ENCODE peak calls at places on chromosomes 13 and 19, in eight cellular contexts. A, C, E, D, N, L, M and S are unnamed samples.

GRCh38 chr13:82772802-82773201 is 1109.5 kb downstream of the SLITRK1 start:
- DNase-seq in D (no peak), A (no peak), E (no peak), M (no peak), C (peak), L (no peak), N (no peak), S (peak)

GRCh38 chr19:12733369-12733896 is 1.1 kb downstream of the TRIR start:
- DNase-seq in L (no peak), A (no peak), M (no peak), C (peak), E (no peak), N (peak), D (no peak), S (peak)

GRCh38 chr13:110411316-110412105 is 104.4 kb downstream of the COL4A2 start:
- DNase-seq in M (no peak), E (no peak), N (no peak), L (no peak), C (no peak), D (no peak), A (no peak), S (no peak)

GRCh38 chr13:62931901-62932883 is 1516.5 kb upstream of the PCDH20 start:
- DNase-seq in N (no peak), M (no peak), A (no peak), L (no peak), D (no peak), E (no peak), C (no peak), S (peak)

GRCh38 chr19:13363235-13363634 is 143.0 kb downstream of the CACNA1A start:
- DNase-seq in M (no peak), D (no peak), C (no peak), N (no peak), A (no peak), E (no peak), L (no peak), S (no peak)

GRCh38 chr19:49491804-49492572 is 4.2 kb upstream of the RPS11 start:
- DNase-seq in C (no peak), D (no peak), N (no peak), A (no peak), L (no peak), M (no peak), E (no peak), S (no peak)

GRCh38 chr19:38869836-38870607 is 8.1 kb downstream of the RINL start:
- DNase-seq in N (peak), D (peak), E (peak), C (peak), L (peak), M (no peak), A (peak), S (peak)

GRCh38 chr13:29920018-29920643 is 69.7 kb upstream of the UBL3 start:
- DNase-seq in M (no peak), N (no peak), D (no peak), E (no peak), L (no peak), A (no peak), C (no peak), S (no peak)

GRCh38 chr13:102974574-102975195 is 91.5 kb downstream of the SLC10A2 start:
- DNase-seq in A (no peak), D (no peak), C (no peak), N (no peak), E (no peak), L (no peak), M (no peak), S (no peak)

GRCh38 chr13:39510296-39510695 is 92.7 kb downstream of the LHFPL6 start:
- DNase-seq in C (no peak), D (no peak), N (no peak), L (no peak), A (no peak), E (no peak), M (no peak), S (no peak)

GRCh38 chr13:107665926-107666458 is 549.3 kb downstream of the LIG4 start:
- DNase-seq in N (no peak), D (no peak), E (no peak), M (no peak), A (no peak), C (no peak), L (no peak), S (no peak)

GRCh38 chr19:17340302-17340870 is 3.0 kb downstream of the GTPBP3 start:
- DNase-seq in N (no peak), D (no peak), A (no peak), L (no peak), C (no peak), M (no peak), E (no peak), S (no peak)

GRCh38 chr19:4136680-4137088 is 12.8 kb upstream of the MAP2K2 start:
- DNase-seq in C (no peak), L (no peak), E (no peak), D (no peak), N (no peak), A (no peak), M (no peak), S (no peak)

GRCh38 chr13:72507394-72508199 is 219.8 kb downstream of the MZT1 start:
- DNase-seq in A (peak), M (no peak), C (no peak), D (no peak), E (no peak), L (no peak), N (no peak), S (peak)

GRCh38 chr13:39676315-39676876 is 20.9 kb downstream of the COG6 start:
- DNase-seq in D (no peak), M (no peak), A (peak), L (no peak), E (no peak), C (peak), N (no peak), S (peak)

GRCh38 chr19:8373867-8374813 is 10.2 kb downstream of the ANGPTL4 start:
- DNase-seq in E (peak), A (no peak), C (no peak), M (no peak), N (peak), D (no peak), L (peak), S (no peak)

GRCh38 chr13:44826586-44827350 is 162.5 kb downstream of the NUFIP1 start:
- DNase-seq in E (no peak), C (no peak), A (no peak), N (no peak), M (no peak), D (no peak), L (no peak), S (no peak)

GRCh38 chr13:44333950-44334675 is 39.5 kb upstream of the SERP2 start:
- DNase-seq in E (no peak), C (no peak), A (no peak), L (no peak), M (no peak), D (no peak), N (no peak), S (no peak)

GRCh38 chr13:35888327-35888940 is 242.7 kb downstream of the DCLK1 start:
- DNase-seq in M (no peak), E (no peak), C (peak), N (no peak), A (no peak), D (no peak), L (no peak), S (peak)

GRCh38 chr13:86907116-86907515 is 764.1 kb upstream of the SLITRK5 start:
- DNase-seq in D (no peak), A (no peak), L (no peak), C (no peak), N (no peak), E (no peak), M (no peak), S (no peak)

GRCh38 chr13:109871018-109871370 is 84.6 kb upstream of the IRS2 start:
- DNase-seq in D (no peak), N (no peak), L (no peak), A (peak), E (no peak), M (no peak), C (no peak), S (peak)

GRCh38 chr13:36157475-36157874 is 26.3 kb upstream of the DCLK1 start:
- DNase-seq in E (no peak), C (no peak), L (no peak), D (no peak), N (no peak), M (no peak), A (no peak), S (no peak)

GRCh38 chr13:90447034-90447734 is 900.3 kb upstream of the MIR17HG start:
- DNase-seq in C (no peak), D (no peak), M (no peak), N (no peak), E (no peak), A (no peak), L (no peak), S (no peak)

GRCh38 chr13:110280996-110281688 is 25.8 kb downstream of the COL4A1 start:
- DNase-seq in C (no peak), E (peak), M (no peak), N (no peak), D (no peak), A (no peak), L (no peak), S (no peak)

GRCh38 chr19:51921949-51922348 is 5.3 kb upstream of the ZNF613 start:
- DNase-seq in D (no peak), E (no peak), L (no peak), A (no peak), M (no peak), C (no peak), N (no peak), S (no peak)

GRCh38 chr19:38644719-38645118 is 2.7 kb upstream of the ACTN4 start:
- DNase-seq in N (no peak), A (no peak), M (no peak), D (no peak), C (no peak), E (no peak), L (no peak), S (no peak)

GRCh38 chr19:37979547-37980082 is 72.6 kb downstream of the SIPA1L3 start:
- DNase-seq in D (no peak), C (no peak), M (no peak), A (no peak), L (peak), N (peak), E (no peak), S (no peak)

GRCh38 chr19:18735752-18736151 is 52.3 kb downstream of the CRTC1 start:
- DNase-seq in A (no peak), C (no peak), N (peak), M (no peak), D (no peak), L (no peak), E (no peak), S (no peak)

GRCh38 chr19:43534811-43535761 is 2.1 kb downstream of the ZNF575 start:
- DNase-seq in M (peak), E (no peak), L (peak), N (peak), C (peak), A (peak), D (peak), S (peak)

GRCh38 chr19:49950956-49951526 is 9.9 kb downstream of the SIGLEC11 start:
- DNase-seq in A (no peak), C (no peak), M (no peak), N (no peak), E (no peak), D (no peak), L (no peak), S (no peak)

GRCh38 chr19:47587295-47587694 is 14.3 kb upstream of the ZNF541 start:
- DNase-seq in L (no peak), M (no peak), E (no peak), D (no peak), A (no peak), C (no peak), N (no peak), S (peak)

GRCh38 chr19:54882758-54883157 is 8.7 kb downstream of the FCAR start:
- DNase-seq in L (no peak), E (no peak), D (no peak), M (no peak), C (no peak), A (no peak), N (no peak), S (no peak)

GRCh38 chr19:36081894-36082293 is 27.2 kb downstream of the WDR62 start:
- DNase-seq in N (no peak), A (no peak), M (no peak), L (no peak), D (no peak), C (peak), E (no peak), S (no peak)

GRCh38 chr19:50975766-50976165 is 6.4 kb upstream of the KLK6 start:
- DNase-seq in D (no peak), N (peak), M (no peak), A (no peak), C (no peak), E (no peak), L (no peak), S (no peak)

GRCh38 chr13:41259875-41260501 is 3.4 kb downstream of the MTRF1 start:
- DNase-seq in N (no peak), E (no peak), M (no peak), A (no peak), D (no peak), L (no peak), C (no peak), S (no peak)

GRCh38 chr19:39196320-39196719 is 444 bp upstream of the NCCRP1 start:
- DNase-seq in M (no peak), C (no peak), E (no peak), A (no peak), N (no peak), D (no peak), L (no peak), S (no peak)

DNA sequence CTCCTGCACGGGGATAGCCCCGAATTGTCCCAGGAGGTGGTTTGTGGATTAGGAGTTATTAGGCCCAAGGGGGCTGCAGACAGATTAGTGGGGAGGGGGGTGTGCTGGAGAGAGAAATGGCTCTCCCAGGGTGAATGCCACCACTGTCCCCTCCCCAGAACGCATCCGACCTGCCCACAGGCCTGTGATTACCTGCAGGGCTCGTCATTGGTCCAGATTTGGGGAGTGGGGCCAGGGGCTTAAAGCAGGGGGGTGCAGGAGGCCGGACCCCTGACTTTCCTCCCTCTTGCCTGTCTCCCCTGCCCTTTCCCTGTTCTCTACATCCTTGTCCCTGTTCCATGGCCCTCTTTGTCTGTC is 1.2 kb downstream of the NRTN start:
- DNase-seq in M (no peak), E (no peak), A (no peak), N (no peak), C (no peak), D (no peak), L (no peak), S (no peak)
- H3K4me3 ChIP-seq in M (no peak), E (no peak), A (no peak), N (no peak), C (no peak), D (no peak), L (no peak), S (no peak)

DNA sequence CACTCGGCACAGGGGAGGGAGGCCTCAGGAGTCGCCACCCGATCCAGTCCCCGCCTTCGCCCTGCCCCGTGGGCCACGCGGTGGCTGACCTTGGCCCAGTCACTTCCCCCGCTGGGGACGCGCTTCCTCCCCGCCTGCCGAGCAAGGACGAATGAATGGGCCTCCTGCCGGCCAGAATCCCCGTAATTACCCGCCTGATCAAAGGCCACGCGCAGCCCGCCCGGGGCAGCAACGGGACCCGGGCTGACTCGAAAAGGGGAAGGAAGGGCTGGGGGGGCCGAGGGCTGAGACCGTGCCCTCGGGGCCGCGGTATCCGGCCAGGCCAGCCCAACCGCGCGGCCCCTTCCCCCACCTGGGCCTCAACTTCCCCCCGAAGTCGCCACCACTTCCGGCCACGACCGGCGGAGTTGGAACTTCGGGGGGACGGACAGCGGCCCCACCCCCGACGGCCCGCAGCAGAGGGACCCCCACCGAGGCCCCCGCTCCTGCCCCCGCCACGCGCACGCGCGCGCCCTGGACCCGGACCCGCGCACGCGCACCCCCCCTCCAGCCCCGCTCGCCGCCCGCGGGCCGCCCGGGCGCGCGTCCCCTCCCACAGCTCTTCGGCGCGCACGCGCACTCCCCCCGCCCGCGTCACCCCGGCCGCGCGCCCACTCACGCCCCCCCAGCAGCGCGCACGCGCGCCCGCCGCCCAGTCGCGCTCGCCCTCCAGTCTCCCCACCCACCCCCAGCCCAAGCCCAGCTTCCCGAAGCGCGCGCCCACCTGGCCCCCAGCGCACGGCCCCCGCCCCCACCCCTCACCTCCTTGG is 520 bp downstream of the ZNF787 start:
- DNase-seq in N (peak), C (peak), E (peak), D (peak), M (peak), L (peak), A (peak), S (peak)
- TF ChIP-seq CTCF in N (no peak), C (no peak), E (no peak), D (no peak), M (peak), L (no peak), A (peak), S (peak)

GRCh38 chr19:45682117-45682516 is 9.6 kb downstream of the SNRPD2 start:
- DNase-seq in E (no peak), L (no peak), C (no peak), N (no peak), M (no peak), D (no peak), A (no peak), S (no peak)
- H3K4me3 ChIP-seq in E (no peak), L (no peak), C (no peak), N (no peak), M (peak), D (peak), A (no peak), S (no peak)

GRCh38 chr19:40597329-40597838 is 3.8 kb upstream of the LTBP4 start:
- DNase-seq in E (no peak), C (no peak), N (no peak), A (no peak), L (no peak), D (no peak), M (no peak), S (no peak)

GRCh38 chr19:40599331-40600085 is 1.7 kb upstream of the LTBP4 start:
- DNase-seq in D (no peak), L (no peak), M (no peak), A (no peak), E (no peak), C (no peak), N (no peak), S (no peak)

GRCh38 chr19:40598918-40599307 is 2.3 kb upstream of the LTBP4 start:
- DNase-seq in M (no peak), N (no peak), D (no peak), L (no peak), C (no peak), E (no peak), A (no peak), S (no peak)

GRCh38 chr19:40596608-40597328 is 4.4 kb upstream of the LTBP4 start:
- DNase-seq in C (peak), D (no peak), A (no peak), E (no peak), M (no peak), L (peak), N (peak), S (peak)

GRCh38 chr19:40598121-40598917 is 2.9 kb upstream of the LTBP4 start:
- DNase-seq in E (peak), N (peak), D (peak), L (peak), M (peak), C (peak), A (peak), S (peak)
- TF ChIP-seq CTCF in E (peak), N (peak), D (peak), L (peak), M (peak), C (peak), A (peak), S (peak)

GRCh38 chr13:106213028-106213427 is 322.4 kb downstream of the EFNB2 start:
- DNase-seq in L (no peak), N (no peak), C (no peak), A (no peak), D (no peak), M (no peak), E (no peak), S (no peak)
- H3K4me3 ChIP-seq in L (no peak), N (no peak), C (no peak), A (no peak), D (no peak), M (no peak), E (no peak), S (no peak)